ENCODE peak calls at places on chromosomes 12 and 14, in six cellular contexts. I is Peyer's patch, E is cardiac fibroblast, N is fibroblast of villous mesenchyme, O is brain microvascular endothelial cell, H is foreskin fibroblast. J is an unnamed sample.

GRCh38 chr14:69299286-69300035 is 39.5 kb downstream of the GALNT16 start:
- DNase-seq in I (no peak), E (no peak), N (no peak), O (no peak), H (no peak), J (no peak)

GRCh38 chr14:31229009-31229408 is 21.4 kb upstream of the HECTD1 start:
- DNase-seq in I (no peak), E (no peak), N (no peak), O (no peak), H (no peak), J (no peak)

GRCh38 chr14:55614304-55614703 is 34.3 kb downstream of the KTN1 start:
- DNase-seq in I (no peak), E (no peak), N (no peak), O (no peak), H (no peak), J (no peak)

GRCh38 chr12:132450391-132451171 is 39.4 kb upstream of the FBRSL1 start:
- DNase-seq in I (no peak), E (no peak), N (no peak), O (no peak), H (peak; percentile 23), J (no peak)

GRCh38 chr14:63180017-63180416 is 24.2 kb upstream of the RHOJ start:
- DNase-seq in I (no peak), E (peak; percentile 54), N (no peak), O (no peak), H (peak; percentile 60), J (no peak)

GRCh38 chr12:56718636-56719035 is 6.5 kb downstream of the NACA start:
- DNase-seq in I (no peak), E (no peak), N (no peak), O (no peak), H (no peak), J (no peak)

GRCh38 chr12:127677537-127678131 is 589.3 kb upstream of the TMEM132C start:
- DNase-seq in I (peak; percentile 78), E (peak; percentile 82), N (peak; percentile 68), O (peak; percentile 84), H (peak; percentile 91), J (peak; percentile 80)

GRCh38 chr12:124508323-124509096 is 58.9 kb downstream of the NCOR2 start:
- DNase-seq in I (peak; percentile 59), E (peak; percentile 31), N (peak; percentile 90), O (no peak), H (peak; percentile 56), J (peak; percentile 33)

GRCh38 chr12:130357241-130357640 is 19.6 kb downstream of the PIWIL1 start:
- DNase-seq in I (no peak), E (no peak), N (no peak), O (no peak), H (no peak), J (no peak)

GRCh38 chr12:47152095-47152494 is 72.3 kb upstream of the AMIGO2 start:
- DNase-seq in I (no peak), E (no peak), N (no peak), O (no peak), H (no peak), J (no peak)

GRCh38 chr12:101172316-101172715 is 37.7 kb downstream of the SLC5A8 start:
- DNase-seq in I (no peak), E (peak; percentile 14), N (no peak), O (no peak), H (peak; percentile 18), J (peak; percentile 16)

GRCh38 chr14:56716705-56717104 is 93.6 kb downstream of the OTX2 start:
- DNase-seq in I (no peak), E (no peak), N (no peak), O (no peak), H (no peak), J (no peak)

GRCh38 chr14:56718312-56718711 is 92.0 kb downstream of the OTX2 start:
- DNase-seq in I (no peak), E (no peak), N (no peak), O (no peak), H (no peak), J (no peak)

GRCh38 chr14:56720703-56721426 is 89.4 kb downstream of the OTX2 start:
- DNase-seq in I (no peak), E (no peak), N (no peak), O (no peak), H (no peak), J (no peak)

GRCh38 chr14:56715938-56716337 is 94.3 kb downstream of the OTX2 start:
- DNase-seq in I (no peak), E (no peak), N (no peak), O (no peak), H (no peak), J (no peak)
- TF ChIP-seq CTCF in I (no peak), E (no peak), N (no peak), O (no peak), H (no peak), J (no peak)

GRCh38 chr12:125683748-125684381 is 618.6 kb downstream of the AACS start:
- DNase-seq in I (no peak), E (no peak), N (no peak), O (no peak), H (no peak), J (peak; percentile 90)
- TF ChIP-seq CTCF in I (no peak), E (no peak), N (no peak), O (no peak), H (no peak), J (peak; percentile 93)

GRCh38 chr12:3122841-3123678 is 45.9 kb downstream of the TSPAN9 start:
- DNase-seq in I (no peak), E (peak; percentile 91), N (peak; percentile 64), O (peak; percentile 69), H (peak; percentile 95), J (no peak)
- TF ChIP-seq CTCF in I (no peak), E (peak; percentile 62), N (peak; percentile 35), O (peak; percentile 67), H (peak; percentile 13), J (no peak)

GRCh38 chr12:94849411-94849976 is 154.0 kb downstream of the NDUFA12 start:
- DNase-seq in I (no peak), E (no peak), N (no peak), O (no peak), H (no peak), J (no peak)
- TF ChIP-seq CTCF in I (no peak), E (no peak), N (peak; percentile 8), O (no peak), H (no peak), J (no peak)

DNA sequence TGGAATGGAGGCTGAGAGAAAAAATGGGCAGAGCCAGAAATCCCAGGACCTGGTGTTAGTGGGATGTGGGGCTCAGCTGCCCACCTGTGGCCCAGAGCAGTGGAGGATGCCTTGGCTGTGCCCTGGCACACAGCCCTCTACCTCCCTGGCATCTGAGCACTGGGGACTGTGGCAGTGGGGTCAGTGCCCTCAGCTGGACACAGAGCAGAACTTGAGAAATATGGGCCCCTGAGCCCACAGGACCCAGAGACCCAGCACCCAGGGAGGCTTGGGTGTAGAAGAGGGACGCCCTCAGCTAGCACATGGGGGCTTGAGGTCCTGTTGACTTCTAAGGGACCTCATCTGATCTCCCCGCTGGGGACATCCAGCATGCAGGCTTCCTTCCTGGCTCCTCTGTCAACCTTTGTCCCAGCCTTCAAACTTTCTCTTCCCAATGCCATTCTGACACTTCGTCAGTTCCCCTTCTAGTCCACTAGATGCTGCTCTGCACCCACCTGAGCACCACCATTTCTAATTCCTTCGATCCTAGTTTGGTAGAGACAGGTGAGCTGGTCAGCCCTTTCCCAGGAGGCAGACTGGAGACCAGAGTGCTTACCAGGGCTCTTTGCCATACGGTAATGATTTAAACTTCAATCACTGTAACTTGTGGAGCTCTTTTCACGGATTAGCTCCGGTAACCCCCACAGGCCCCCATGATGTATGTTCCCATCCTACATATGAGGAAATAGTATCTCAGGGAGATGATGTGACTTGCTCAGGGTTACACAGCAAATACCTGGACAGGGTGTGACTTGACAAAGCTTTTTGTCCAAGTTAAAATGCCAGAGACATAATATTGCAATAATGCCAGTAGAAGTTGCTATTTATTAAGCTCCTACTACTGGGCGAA is 143.7 kb downstream of the ASCL4 start:
- DNase-seq in I (no peak), E (peak; percentile 25), N (peak; percentile 12), O (peak; percentile 10), H (peak; percentile 36), J (peak; percentile 18)
- TF ChIP-seq CTCF in I (no peak), E (peak; percentile 73), N (peak; percentile 68), O (peak; percentile 80), H (peak; percentile 66), J (peak; percentile 69)

J was measured in nephron progenitor cell.